ENCODE peak calls at places on chromosomes 13 and 19, in ten cellular contexts. One of them, this sample, is unnamed.

GRCh38 chr19:54460230-54461005 is 3.2 kb downstream of the LENG9 start:
- DNase-seq in epithelial cell of esophagus: no peak
- DNase-seq in hepatocyte: no peak
- DNase-seq in neural crest cell: no peak
- DNase-seq in neural progenitor cell: no peak
- DNase-seq in natural killer cell: no peak
- DNase-seq in Calu3: no peak
- DNase-seq in psoas muscle: peak; percentile 51
- DNase-seq in nephron progenitor cell: no peak
- DNase-seq in heart right ventricle: no peak
- DNase-seq in this sample: no peak

GRCh38 chr19:33831835-33832234 is 35.2 kb downstream of the KCTD15 start:
- DNase-seq in heart right ventricle: no peak
- DNase-seq in nephron progenitor cell: no peak
- DNase-seq in psoas muscle: no peak
- DNase-seq in Calu3: no peak
- DNase-seq in natural killer cell: no peak
- DNase-seq in epithelial cell of esophagus: no peak
- DNase-seq in hepatocyte: no peak
- DNase-seq in neural crest cell: no peak
- DNase-seq in neural progenitor cell: no peak
- DNase-seq in this sample: no peak

GRCh38 chr13:80379245-80379644 is 38.3 kb upstream of the SPRY2 start:
- DNase-seq in neural crest cell: no peak
- DNase-seq in epithelial cell of esophagus: peak; percentile 79
- DNase-seq in psoas muscle: no peak
- DNase-seq in hepatocyte: peak; percentile 14
- DNase-seq in neural progenitor cell: no peak
- DNase-seq in natural killer cell: no peak
- DNase-seq in nephron progenitor cell: no peak
- DNase-seq in heart right ventricle: no peak
- DNase-seq in Calu3: no peak
- DNase-seq in this sample: no peak

GRCh38 chr19:1715540-1715939 is 37.8 kb upstream of the ONECUT3 start:
- DNase-seq in natural killer cell: no peak
- DNase-seq in Calu3: no peak
- DNase-seq in heart right ventricle: no peak
- DNase-seq in psoas muscle: no peak
- DNase-seq in neural progenitor cell: no peak
- DNase-seq in nephron progenitor cell: no peak
- DNase-seq in epithelial cell of esophagus: no peak
- DNase-seq in hepatocyte: no peak
- DNase-seq in neural crest cell: no peak
- DNase-seq in this sample: no peak

GRCh38 chr19:9709305-9709704 is 34.4 kb upstream of the ZNF562 start:
- DNase-seq in heart right ventricle: no peak
- DNase-seq in epithelial cell of esophagus: peak; percentile 8
- DNase-seq in neural crest cell: no peak
- DNase-seq in Calu3: no peak
- DNase-seq in psoas muscle: no peak
- DNase-seq in neural progenitor cell: no peak
- DNase-seq in nephron progenitor cell: no peak
- DNase-seq in natural killer cell: no peak
- DNase-seq in hepatocyte: no peak
- DNase-seq in this sample: no peak

GRCh38 chr13:73767191-73767741 is 366.9 kb downstream of the KLF12 start:
- DNase-seq in hepatocyte: peak; percentile 14
- DNase-seq in neural progenitor cell: peak; percentile 91
- DNase-seq in natural killer cell: no peak
- DNase-seq in heart right ventricle: no peak
- DNase-seq in Calu3: no peak
- DNase-seq in nephron progenitor cell: no peak
- DNase-seq in psoas muscle: no peak
- DNase-seq in neural crest cell: no peak
- DNase-seq in epithelial cell of esophagus: no peak
- DNase-seq in this sample: peak; percentile 16

GRCh38 chr19:14495678-14496028 is 274 bp downstream of the GIPC1 start:
- DNase-seq in hepatocyte: no peak
- DNase-seq in Calu3: no peak
- DNase-seq in epithelial cell of esophagus: no peak
- DNase-seq in neural progenitor cell: no peak
- DNase-seq in natural killer cell: no peak
- DNase-seq in nephron progenitor cell: no peak
- DNase-seq in heart right ventricle: no peak
- DNase-seq in neural crest cell: no peak
- DNase-seq in psoas muscle: no peak
- DNase-seq in this sample: no peak

GRCh38 chr19:33298146-33298911 is 4.0 kb downstream of the CEBPA start:
- DNase-seq in psoas muscle: no peak
- DNase-seq in heart right ventricle: no peak
- DNase-seq in Calu3: no peak
- DNase-seq in hepatocyte: peak; percentile 75
- DNase-seq in epithelial cell of esophagus: peak; percentile 94
- DNase-seq in neural crest cell: no peak
- DNase-seq in natural killer cell: no peak
- DNase-seq in nephron progenitor cell: no peak
- DNase-seq in neural progenitor cell: no peak
- DNase-seq in this sample: no peak

DNA sequence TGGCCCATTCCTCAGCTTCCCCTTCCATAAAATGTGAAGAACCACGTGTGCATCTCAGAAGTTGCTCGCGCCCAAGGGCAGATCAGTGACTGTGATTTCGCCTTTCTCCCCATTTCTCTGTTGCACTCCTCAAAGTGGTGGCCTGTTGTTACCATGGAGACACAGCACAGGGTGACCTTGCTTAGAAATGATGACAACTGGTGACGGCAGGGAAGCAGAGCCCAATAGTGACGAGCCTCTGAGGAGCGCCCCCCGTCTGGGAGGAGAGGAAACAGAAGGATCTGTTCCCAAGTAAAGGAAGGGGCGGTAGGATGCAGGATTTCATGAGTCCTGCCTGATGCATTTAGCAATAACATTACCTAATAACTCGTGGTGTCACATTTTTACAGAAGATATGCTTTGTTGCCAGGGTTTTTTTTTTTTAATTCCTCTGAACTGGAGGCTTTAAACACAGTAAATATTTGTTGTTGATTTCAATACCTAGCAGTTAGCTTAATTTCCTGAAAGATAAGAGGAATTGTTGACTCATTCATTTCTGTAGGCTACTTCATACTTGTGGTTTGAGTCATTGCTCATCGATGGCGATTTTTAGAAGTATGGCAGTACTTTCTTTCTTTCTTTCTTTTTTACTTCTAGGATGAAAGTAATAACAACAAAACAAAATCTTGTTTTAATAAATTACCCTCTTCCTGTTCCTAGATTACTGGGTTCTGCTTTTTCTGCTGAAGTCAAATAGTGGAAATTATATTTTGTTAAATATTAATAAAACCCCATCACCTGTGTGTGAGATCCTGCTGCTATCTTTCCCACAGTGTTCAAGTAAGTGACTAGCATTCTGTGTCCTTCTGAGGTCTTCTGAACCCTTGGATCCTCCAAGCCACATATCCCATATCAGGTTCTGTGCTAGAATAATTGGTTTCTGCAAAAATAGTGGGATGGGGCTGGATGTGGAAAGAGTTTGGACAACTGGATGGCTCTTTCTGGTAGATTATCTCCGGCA is 36.0 kb downstream of the MBNL2 start:
- DNase-seq in epithelial cell of esophagus: peak; percentile 81
- DNase-seq in psoas muscle: peak; percentile 86
- DNase-seq in hepatocyte: peak; percentile 72
- DNase-seq in heart right ventricle: peak; percentile 47
- DNase-seq in neural progenitor cell: peak; percentile 50
- DNase-seq in neural crest cell: no peak
- DNase-seq in Calu3: peak; percentile 54
- DNase-seq in nephron progenitor cell: no peak
- DNase-seq in natural killer cell: no peak
- DNase-seq in this sample: peak; percentile 55
- TF ChIP-seq CTCF in epithelial cell of esophagus: no peak
- TF ChIP-seq CTCF in psoas muscle: no peak
- TF ChIP-seq CTCF in hepatocyte: no peak
- TF ChIP-seq CTCF in heart right ventricle: peak; percentile 35
- TF ChIP-seq CTCF in neural progenitor cell: peak; percentile 12
- TF ChIP-seq CTCF in neural crest cell: no peak
- TF ChIP-seq CTCF in Calu3: no peak
- TF ChIP-seq CTCF in nephron progenitor cell: no peak
- TF ChIP-seq CTCF in natural killer cell: no peak
- TF ChIP-seq CTCF in this sample: no peak

GRCh38 chr13:51768378-51768921 is 35.5 kb downstream of the DHRS12 start:
- DNase-seq in neural progenitor cell: peak; percentile 66
- DNase-seq in natural killer cell: no peak
- DNase-seq in neural crest cell: no peak
- DNase-seq in nephron progenitor cell: peak; percentile 21
- DNase-seq in Calu3: no peak
- DNase-seq in epithelial cell of esophagus: no peak
- DNase-seq in psoas muscle: no peak
- DNase-seq in hepatocyte: no peak
- DNase-seq in heart right ventricle: no peak
- DNase-seq in this sample: peak; percentile 58

GRCh38 chr13:51765142-51765515 is 38.8 kb downstream of the DHRS12 start:
- DNase-seq in Calu3: no peak
- DNase-seq in hepatocyte: no peak
- DNase-seq in epithelial cell of esophagus: no peak
- DNase-seq in neural progenitor cell: no peak
- DNase-seq in psoas muscle: no peak
- DNase-seq in nephron progenitor cell: no peak
- DNase-seq in neural crest cell: no peak
- DNase-seq in heart right ventricle: no peak
- DNase-seq in natural killer cell: no peak
- DNase-seq in this sample: no peak

GRCh38 chr13:51769455-51770127 is 34.4 kb downstream of the DHRS12 start:
- DNase-seq in hepatocyte: no peak
- DNase-seq in Calu3: no peak
- DNase-seq in heart right ventricle: peak; percentile 57
- DNase-seq in neural progenitor cell: no peak
- DNase-seq in neural crest cell: no peak
- DNase-seq in nephron progenitor cell: no peak
- DNase-seq in psoas muscle: peak; percentile 84
- DNase-seq in natural killer cell: no peak
- DNase-seq in epithelial cell of esophagus: no peak
- DNase-seq in this sample: no peak

GRCh38 chr13:51768976-51769375 is 35.0 kb downstream of the DHRS12 start:
- DNase-seq in neural progenitor cell: no peak
- DNase-seq in nephron progenitor cell: no peak
- DNase-seq in neural crest cell: no peak
- DNase-seq in heart right ventricle: no peak
- DNase-seq in epithelial cell of esophagus: no peak
- DNase-seq in Calu3: no peak
- DNase-seq in natural killer cell: no peak
- DNase-seq in hepatocyte: no peak
- DNase-seq in psoas muscle: no peak
- DNase-seq in this sample: no peak

GRCh38 chr13:51767100-51767499 is 36.9 kb downstream of the DHRS12 start:
- DNase-seq in neural progenitor cell: peak; percentile 54
- DNase-seq in hepatocyte: no peak
- DNase-seq in nephron progenitor cell: no peak
- DNase-seq in heart right ventricle: no peak
- DNase-seq in natural killer cell: no peak
- DNase-seq in neural crest cell: no peak
- DNase-seq in psoas muscle: no peak
- DNase-seq in Calu3: no peak
- DNase-seq in epithelial cell of esophagus: no peak
- DNase-seq in this sample: no peak
- TF ChIP-seq CTCF in neural progenitor cell: peak; percentile 53
- TF ChIP-seq CTCF in hepatocyte: no peak
- TF ChIP-seq CTCF in nephron progenitor cell: no peak
- TF ChIP-seq CTCF in heart right ventricle: no peak
- TF ChIP-seq CTCF in natural killer cell: no peak
- TF ChIP-seq CTCF in neural crest cell: no peak
- TF ChIP-seq CTCF in psoas muscle: no peak
- TF ChIP-seq CTCF in Calu3: no peak
- TF ChIP-seq CTCF in epithelial cell of esophagus: peak; percentile 18
- TF ChIP-seq CTCF in this sample: no peak

GRCh38 chr19:45716314-45717130 is 14.2 kb downstream of the FBXO46 start:
- DNase-seq in hepatocyte: peak; percentile 60
- DNase-seq in nephron progenitor cell: no peak
- DNase-seq in natural killer cell: no peak
- DNase-seq in heart right ventricle: no peak
- DNase-seq in neural crest cell: no peak
- DNase-seq in neural progenitor cell: peak; percentile 40
- DNase-seq in epithelial cell of esophagus: peak; percentile 51
- DNase-seq in Calu3: peak; percentile 28
- DNase-seq in psoas muscle: no peak
- DNase-seq in this sample: no peak

GRCh38 chr19:45717983-45718650 is 12.6 kb downstream of the FBXO46 start:
- DNase-seq in natural killer cell: peak; percentile 21
- DNase-seq in psoas muscle: no peak
- DNase-seq in Calu3: no peak
- DNase-seq in neural crest cell: no peak
- DNase-seq in epithelial cell of esophagus: no peak
- DNase-seq in neural progenitor cell: peak; percentile 18
- DNase-seq in heart right ventricle: no peak
- DNase-seq in nephron progenitor cell: no peak
- DNase-seq in hepatocyte: peak; percentile 42
- DNase-seq in this sample: no peak

GRCh38 chr19:45715139-45715538 is 15.6 kb downstream of the FBXO46 start:
- DNase-seq in epithelial cell of esophagus: no peak
- DNase-seq in natural killer cell: no peak
- DNase-seq in hepatocyte: no peak
- DNase-seq in Calu3: no peak
- DNase-seq in neural progenitor cell: no peak
- DNase-seq in heart right ventricle: no peak
- DNase-seq in neural crest cell: no peak
- DNase-seq in psoas muscle: no peak
- DNase-seq in nephron progenitor cell: no peak
- DNase-seq in this sample: no peak

GRCh38 chr19:45713141-45713540 is 17.6 kb downstream of the FBXO46 start:
- DNase-seq in nephron progenitor cell: no peak
- DNase-seq in natural killer cell: no peak
- DNase-seq in psoas muscle: no peak
- DNase-seq in Calu3: no peak
- DNase-seq in neural crest cell: no peak
- DNase-seq in epithelial cell of esophagus: no peak
- DNase-seq in heart right ventricle: no peak
- DNase-seq in neural progenitor cell: no peak
- DNase-seq in hepatocyte: peak; percentile 11
- DNase-seq in this sample: no peak

GRCh38 chr19:45717131-45717982 is 13.3 kb downstream of the FBXO46 start:
- DNase-seq in neural progenitor cell: peak; percentile 100
- DNase-seq in nephron progenitor cell: peak; percentile 97
- DNase-seq in Calu3: peak; percentile 99
- DNase-seq in epithelial cell of esophagus: peak; percentile 97
- DNase-seq in neural crest cell: peak; percentile 95
- DNase-seq in psoas muscle: peak; percentile 100
- DNase-seq in heart right ventricle: peak; percentile 99
- DNase-seq in hepatocyte: peak; percentile 100
- DNase-seq in natural killer cell: peak; percentile 95
- DNase-seq in this sample: peak; percentile 99
- TF ChIP-seq CTCF in neural progenitor cell: peak; percentile 18
- TF ChIP-seq CTCF in nephron progenitor cell: no peak
- TF ChIP-seq CTCF in Calu3: no peak
- TF ChIP-seq CTCF in epithelial cell of esophagus: peak; percentile 21
- TF ChIP-seq CTCF in neural crest cell: no peak
- TF ChIP-seq CTCF in psoas muscle: no peak
- TF ChIP-seq CTCF in heart right ventricle: peak; percentile 34
- TF ChIP-seq CTCF in hepatocyte: peak; percentile 24
- TF ChIP-seq CTCF in natural killer cell: no peak
- TF ChIP-seq CTCF in this sample: no peak

GRCh38 chr13:77776704-77777103 is 79.2 kb downstream of the SLAIN1 start:
- DNase-seq in heart right ventricle: no peak
- DNase-seq in epithelial cell of esophagus: no peak
- DNase-seq in neural progenitor cell: no peak
- DNase-seq in Calu3: no peak
- DNase-seq in psoas muscle: no peak
- DNase-seq in natural killer cell: no peak
- DNase-seq in nephron progenitor cell: no peak
- DNase-seq in hepatocyte: no peak
- DNase-seq in neural crest cell: no peak
- DNase-seq in this sample: no peak

GRCh38 chr13:77781804-77782203 is 84.3 kb downstream of the SLAIN1 start:
- DNase-seq in neural progenitor cell: no peak
- DNase-seq in epithelial cell of esophagus: no peak
- DNase-seq in natural killer cell: no peak
- DNase-seq in psoas muscle: no peak
- DNase-seq in heart right ventricle: no peak
- DNase-seq in nephron progenitor cell: no peak
- DNase-seq in hepatocyte: no peak
- DNase-seq in Calu3: no peak
- DNase-seq in neural crest cell: no peak
- DNase-seq in this sample: no peak

GRCh38 chr13:77774181-77774580 is 76.7 kb downstream of the SLAIN1 start:
- DNase-seq in heart right ventricle: no peak
- DNase-seq in neural crest cell: no peak
- DNase-seq in hepatocyte: no peak
- DNase-seq in psoas muscle: no peak
- DNase-seq in nephron progenitor cell: no peak
- DNase-seq in neural progenitor cell: no peak
- DNase-seq in epithelial cell of esophagus: no peak
- DNase-seq in natural killer cell: no peak
- DNase-seq in Calu3: no peak
- DNase-seq in this sample: no peak

GRCh38 chr13:77784531-77784930 is 87.0 kb downstream of the SLAIN1 start:
- DNase-seq in natural killer cell: no peak
- DNase-seq in nephron progenitor cell: no peak
- DNase-seq in hepatocyte: no peak
- DNase-seq in epithelial cell of esophagus: no peak
- DNase-seq in Calu3: no peak
- DNase-seq in psoas muscle: no peak
- DNase-seq in heart right ventricle: no peak
- DNase-seq in neural crest cell: no peak
- DNase-seq in neural progenitor cell: peak; percentile 25
- DNase-seq in this sample: no peak

GRCh38 chr13:77779461-77780272 is 82.2 kb downstream of the SLAIN1 start:
- DNase-seq in heart right ventricle: no peak
- DNase-seq in neural crest cell: peak; percentile 32
- DNase-seq in nephron progenitor cell: peak; percentile 10
- DNase-seq in psoas muscle: no peak
- DNase-seq in Calu3: peak; percentile 17
- DNase-seq in natural killer cell: no peak
- DNase-seq in hepatocyte: peak; percentile 77
- DNase-seq in neural progenitor cell: peak; percentile 69
- DNase-seq in epithelial cell of esophagus: peak; percentile 77
- DNase-seq in this sample: no peak
- TF ChIP-seq CTCF in heart right ventricle: peak; percentile 79
- TF ChIP-seq CTCF in neural crest cell: peak; percentile 92
- TF ChIP-seq CTCF in nephron progenitor cell: peak; percentile 72
- TF ChIP-seq CTCF in psoas muscle: peak; percentile 66
- TF ChIP-seq CTCF in Calu3: no peak
- TF ChIP-seq CTCF in natural killer cell: peak; percentile 83
- TF ChIP-seq CTCF in hepatocyte: peak; percentile 85
- TF ChIP-seq CTCF in neural progenitor cell: peak; percentile 84
- TF ChIP-seq CTCF in epithelial cell of esophagus: peak; percentile 61
- TF ChIP-seq CTCF in this sample: peak; percentile 54

This sample was measured in WTC11.